ENCODE peak calls at places on chromosome 9, in six cellular contexts. C, U, W, X, E and Z are unnamed samples.

GRCh38 chr9:98944130-98945074 is 695 bp downstream of the COL15A1 start:
- DNase-seq in W (peak; percentile 17), X (peak; percentile 85), U (peak; percentile 20), E (no peak), C (no peak), Z (no peak)

GRCh38 chr9:137972355-137972987 is 94.9 kb downstream of the CACNA1B start:
- DNase-seq in U (no peak), X (peak; percentile 67), E (no peak), W (no peak), C (peak; percentile 12), Z (no peak)

GRCh38 chr9:74497750-74498615 is 848 bp downstream of the RORB start:
- DNase-seq in U (no peak), E (peak; percentile 62), C (peak; percentile 30), X (peak; percentile 75), W (peak; percentile 14), Z (peak; percentile 63)

GRCh38 chr9:130710822-130711352 is 17.3 kb downstream of the EXOSC2 start:
- DNase-seq in W (no peak), U (no peak), X (no peak), E (no peak), C (no peak), Z (no peak)

GRCh38 chr9:94918038-94918753 is 191.7 kb downstream of the AOPEP start:
- DNase-seq in E (no peak), C (peak; percentile 21), X (no peak), U (no peak), W (no peak), Z (no peak)

GRCh38 chr9:128587453-128587852 is 35.1 kb downstream of the SPTAN1 start:
- DNase-seq in E (no peak), C (peak; percentile 85), X (no peak), W (no peak), U (no peak), Z (peak; percentile 87)

GRCh38 chr9:32486839-32487562 is 39.0 kb downstream of the RIGI start:
- DNase-seq in C (no peak), U (no peak), W (no peak), X (no peak), E (no peak), Z (no peak)

GRCh38 chr9:135215571-135216161 is 128.2 kb downstream of the OLFM1 start:
- DNase-seq in U (no peak), E (peak; percentile 88), W (no peak), X (peak; percentile 71), C (no peak), Z (no peak)

GRCh38 chr9:90333226-90333625 is 309.4 kb downstream of the DIRAS2 start:
- DNase-seq in U (no peak), E (no peak), C (no peak), X (no peak), W (no peak), Z (no peak)

GRCh38 chr9:116267021-116267420 is 113.4 kb downstream of the PAPPA start:
- DNase-seq in U (no peak), E (no peak), X (no peak), W (peak; percentile 29), C (no peak), Z (no peak)

GRCh38 chr9:38432922-38433510 is 8.8 kb upstream of the IGFBPL1 start:
- DNase-seq in C (no peak), W (peak; percentile 51), U (peak; percentile 47), X (no peak), E (peak; percentile 31), Z (peak; percentile 23)